ENCODE peak calls at places on chromosomes 12 and 14, in four cellular contexts. One of them, this sample, is unnamed.
A peak's percentile ranks its signal among the peaks of the same experiment; 100 is the strongest.

GRCh38 chr14:100417466-100417865 is 94.3 kb downstream of the SLC25A47 start:
- DNase-seq in neuronal stem cell: peak; percentile 67
- DNase-seq in IMR-90: peak; percentile 97
- DNase-seq in mesenchymal stem cell: peak; percentile 95
- DNase-seq in this sample: peak; percentile 91

GRCh38 chr12:26857465-26858176 is 24.6 kb upstream of the ITPR2 start:
- DNase-seq in neuronal stem cell: no peak
- DNase-seq in IMR-90: no peak
- DNase-seq in mesenchymal stem cell: peak; percentile 33
- DNase-seq in this sample: no peak

GRCh38 chr12:56510786-56511185 is 10.8 kb upstream of the RBMS2 start:
- DNase-seq in neuronal stem cell: no peak
- DNase-seq in IMR-90: no peak
- DNase-seq in mesenchymal stem cell: no peak
- DNase-seq in this sample: no peak

GRCh38 chr12:67794151-67794550 is 145.6 kb downstream of the DYRK2 start:
- DNase-seq in neuronal stem cell: no peak
- DNase-seq in IMR-90: peak; percentile 84
- DNase-seq in mesenchymal stem cell: no peak
- DNase-seq in this sample: no peak

GRCh38 chr14:100981808-100982207 is 78.3 kb upstream of the RTL1 start:
- DNase-seq in neuronal stem cell: no peak
- DNase-seq in IMR-90: peak; percentile 71
- DNase-seq in mesenchymal stem cell: no peak
- DNase-seq in this sample: no peak

GRCh38 chr12:79535751-79536150 is 155.0 kb downstream of the PAWR start:
- DNase-seq in neuronal stem cell: no peak
- DNase-seq in IMR-90: no peak
- DNase-seq in mesenchymal stem cell: no peak
- DNase-seq in this sample: no peak

GRCh38 chr14:104278214-104278534 is 139.8 kb downstream of the KIF26A start:
- DNase-seq in neuronal stem cell: no peak
- DNase-seq in IMR-90: no peak
- DNase-seq in mesenchymal stem cell: no peak
- DNase-seq in this sample: no peak

GRCh38 chr14:34971381-34971780 is 11.4 kb upstream of the SRP54 start:
- DNase-seq in neuronal stem cell: no peak
- DNase-seq in IMR-90: peak; percentile 56
- DNase-seq in mesenchymal stem cell: peak; percentile 18
- DNase-seq in this sample: no peak

GRCh38 chr12:14993537-14994266 is 20.9 kb downstream of the PDE6H start:
- DNase-seq in neuronal stem cell: no peak
- DNase-seq in IMR-90: peak; percentile 68
- DNase-seq in mesenchymal stem cell: peak; percentile 80
- DNase-seq in this sample: peak; percentile 14

DNA sequence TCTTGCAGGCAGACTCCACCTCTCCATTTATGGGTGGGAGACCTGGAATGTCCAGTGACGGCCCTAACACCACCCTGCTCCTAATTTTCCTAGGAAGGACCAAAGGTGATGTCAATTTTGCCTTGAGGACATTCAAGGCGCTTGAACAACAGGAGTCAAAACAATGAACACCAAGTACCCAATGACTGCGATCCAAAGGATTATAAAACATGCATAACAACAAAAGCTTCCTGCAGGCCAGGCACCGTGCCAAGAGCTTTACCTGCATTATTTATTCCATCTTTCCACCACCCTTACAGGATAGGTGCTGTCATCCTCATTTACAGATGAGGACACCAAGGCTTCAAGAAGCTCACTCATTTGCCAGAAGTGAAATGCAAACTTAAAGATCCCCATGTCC is 15.2 kb upstream of the FOXN3 start:
- DNase-seq in neuronal stem cell: no peak
- DNase-seq in IMR-90: no peak
- DNase-seq in mesenchymal stem cell: no peak
- DNase-seq in this sample: no peak
- H2AK5ac ChIP-seq in neuronal stem cell: no peak overlapping the region
- H2AK5ac ChIP-seq in IMR-90: peak overlapping the region; percentile 64
- H2AK5ac ChIP-seq in mesenchymal stem cell: peak overlapping the region; percentile 1
- H2AK5ac ChIP-seq in this sample: no peak overlapping the region

GRCh38 chr12:58918475-58918874 is 1.8 kb downstream of the LRIG3 start:
- DNase-seq in neuronal stem cell: no peak
- DNase-seq in IMR-90: peak; percentile 15
- DNase-seq in mesenchymal stem cell: peak; percentile 24
- DNase-seq in this sample: no peak
- H3K9ac ChIP-seq in neuronal stem cell: no peak overlapping the region
- H3K9ac ChIP-seq in IMR-90: peak overlapping the region; percentile 92
- H3K9ac ChIP-seq in mesenchymal stem cell: peak overlapping the region; percentile 91
- H3K9ac ChIP-seq in this sample: peak overlapping the region; percentile 7

DNA sequence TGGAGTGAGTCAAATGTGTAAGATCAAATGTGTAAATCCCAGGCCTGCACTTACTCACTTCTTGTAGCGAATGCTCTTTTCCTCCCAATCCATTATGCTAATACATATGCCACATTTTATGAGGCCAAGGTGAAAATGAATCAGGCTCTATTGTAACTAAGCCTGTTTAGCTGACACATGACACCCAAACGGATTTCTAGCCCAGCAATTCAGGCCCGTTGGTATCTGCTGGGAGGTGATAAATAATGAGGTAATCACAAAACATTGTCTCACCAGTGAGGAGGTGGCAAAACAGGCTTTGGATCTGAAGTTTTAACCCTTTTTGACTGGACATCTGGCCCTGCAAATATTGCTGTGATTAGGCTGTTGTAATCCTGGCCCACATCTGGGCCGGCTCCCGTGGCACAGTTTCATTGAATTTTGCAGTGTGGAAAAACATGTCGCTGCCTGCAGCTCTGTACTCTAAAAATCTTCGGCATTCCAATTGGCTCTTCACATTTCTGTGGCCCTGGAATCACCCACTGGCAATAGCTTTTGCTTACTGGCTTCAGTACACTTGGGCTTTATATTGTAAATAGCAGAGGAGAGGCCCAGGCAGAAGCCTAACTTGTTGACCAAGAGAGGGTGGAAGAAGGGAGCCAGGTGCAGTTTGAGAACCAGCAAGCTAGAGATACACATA is 106.1 kb downstream of the PAX9 start:
- DNase-seq in neuronal stem cell: no peak
- DNase-seq in IMR-90: no peak
- DNase-seq in mesenchymal stem cell: no peak
- DNase-seq in this sample: peak; percentile 97
- H3K4me2 ChIP-seq in neuronal stem cell: no peak overlapping the region
- H3K4me2 ChIP-seq in IMR-90: no peak overlapping the region
- H3K4me2 ChIP-seq in mesenchymal stem cell: no peak overlapping the region
- H3K4me2 ChIP-seq in this sample: no peak overlapping the region

GRCh38 chr12:95217377-95218163 is at the start of the genes FGD6 and VEZT:
- DNase-seq in neuronal stem cell: peak; percentile 99
- DNase-seq in IMR-90: peak; percentile 99
- DNase-seq in mesenchymal stem cell: peak; percentile 99
- DNase-seq in this sample: peak; percentile 100
- H2AK5ac ChIP-seq in neuronal stem cell: peak within 1 kb of the TSS; percentile 75
- H2AK5ac ChIP-seq in IMR-90: peak within 1 kb of the TSS; percentile 72
- H2AK5ac ChIP-seq in mesenchymal stem cell: no peak within 1 kb of the TSS
- H2AK5ac ChIP-seq in this sample: no peak within 1 kb of the TSS